ENCODE peak calls at places on chromosomes 16 and 17, in four cellular contexts. D is IMR-90, W is trophoblast cell, J is H9. A is an unnamed sample.

GRCh38 chr17:1898872-1899271 is 69.1 kb downstream of the RPA1 start:
- DNase-seq in D (no peak), W (no peak), J (no peak), A (no peak)

GRCh38 chr17:80513892-80514291 is 30.7 kb upstream of the RPTOR start:
- DNase-seq in D (peak), W (no peak), J (no peak), A (no peak)

GRCh38 chr17:19905514-19905913 is 37.8 kb upstream of the ULK2 start:
- DNase-seq in D (no peak), W (no peak), J (no peak), A (no peak)

GRCh38 chr16:70253291-70254094 is 1.8 kb upstream of the EXOSC6 start:
- DNase-seq in D (peak), W (no peak), J (peak), A (peak)

GRCh38 chr17:49468827-49469385 is 26.2 kb upstream of the NGFR start:
- DNase-seq in D (no peak), W (peak), J (no peak), A (no peak)

GRCh38 chr17:8466466-8466865 is 30.8 kb downstream of the NDEL1 start:
- DNase-seq in D (peak), W (no peak), J (no peak), A (no peak)

GRCh38 chr17:37098910-37099664 is 150.3 kb downstream of the AATF start:
- DNase-seq in D (peak), W (no peak), J (no peak), A (no peak)

GRCh38 chr16:88639231-88640038 is 1.1 kb downstream of the IL17C start:
- DNase-seq in D (no peak), W (peak), J (peak), A (no peak)

GRCh38 chr17:80476877-80477646 is 655 bp upstream of the NPTX1 start:
- DNase-seq in D (no peak), W (no peak), J (no peak), A (no peak)

GRCh38 chr16:27145630-27146029 is 57.7 kb upstream of the KDM8 start:
- DNase-seq in D (no peak), W (no peak), J (no peak), A (no peak)

GRCh38 chr17:6775871-6776405 is at the start of gene FBXO39:
- DNase-seq in D (no peak), W (no peak), J (peak), A (peak)

GRCh38 chr16:82776466-82777146 is 149.8 kb downstream of the CDH13 start:
- DNase-seq in D (no peak), W (no peak), J (no peak), A (no peak)

DNA sequence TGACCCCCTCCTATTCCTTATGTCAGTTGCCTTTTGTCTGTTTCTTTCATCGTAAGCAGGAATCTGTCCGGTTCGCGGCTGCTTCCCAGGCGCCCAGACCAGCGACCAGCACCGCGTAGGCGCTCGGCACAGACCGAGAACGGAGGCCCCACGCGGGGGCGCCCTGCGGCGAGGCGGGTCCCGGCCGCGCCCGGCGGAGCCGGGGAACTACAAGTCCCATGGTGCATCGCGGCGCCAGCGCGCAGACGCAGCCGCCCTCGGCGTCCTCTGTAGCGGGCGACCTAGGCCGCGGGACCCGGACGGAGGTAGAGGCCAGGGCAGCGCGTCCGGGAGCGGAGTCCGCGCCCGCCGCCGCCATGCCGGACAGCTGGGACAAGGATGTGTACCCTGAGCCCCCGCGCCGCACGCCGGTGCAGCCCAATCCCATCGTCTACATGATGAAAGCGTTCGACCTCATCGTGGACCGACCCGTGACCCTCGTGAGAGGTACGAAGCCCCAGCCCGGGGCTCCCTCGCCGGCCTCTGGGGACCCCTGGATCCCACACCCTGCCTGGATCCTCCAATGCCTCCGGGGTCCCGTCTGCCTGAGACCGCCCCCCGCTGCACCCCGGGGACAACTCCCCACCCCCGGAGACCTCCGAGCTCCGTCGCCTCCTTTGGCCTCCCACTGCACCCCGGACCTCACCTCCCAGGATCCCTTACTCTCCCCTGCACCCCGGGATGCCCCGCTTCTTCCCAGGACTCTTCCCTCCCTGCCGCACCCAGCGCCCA is at the start of gene NDUFB10:
- DNase-seq in D (peak), W (peak), J (peak), A (peak)
- H2AK5ac ChIP-seq in D (peak), W (peak), J (no peak), A (peak)

DNA sequence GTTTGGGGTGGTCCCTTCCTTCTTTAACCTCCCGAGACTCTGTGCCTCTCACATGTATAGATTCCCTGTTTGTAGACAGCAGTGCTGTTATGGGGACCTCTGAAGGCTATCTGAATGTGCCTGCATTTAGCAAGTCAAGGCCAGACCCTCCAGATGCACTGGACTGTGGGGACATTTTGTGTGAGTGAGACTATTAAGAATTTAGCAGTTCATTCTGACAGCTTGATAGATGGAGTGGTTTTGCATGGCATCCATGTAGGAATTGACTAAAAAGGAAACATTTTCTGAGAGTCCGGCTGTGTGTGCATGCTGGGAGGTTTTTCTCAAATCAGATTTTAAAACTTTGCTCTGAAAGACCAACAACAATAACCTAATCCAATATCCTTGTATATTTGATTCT is 226.3 kb downstream of the MSI2 start:
- DNase-seq in D (peak), W (no peak), J (no peak), A (no peak)
- H2AK5ac ChIP-seq in D (peak), W (no peak), J (no peak), A (no peak)

DNA sequence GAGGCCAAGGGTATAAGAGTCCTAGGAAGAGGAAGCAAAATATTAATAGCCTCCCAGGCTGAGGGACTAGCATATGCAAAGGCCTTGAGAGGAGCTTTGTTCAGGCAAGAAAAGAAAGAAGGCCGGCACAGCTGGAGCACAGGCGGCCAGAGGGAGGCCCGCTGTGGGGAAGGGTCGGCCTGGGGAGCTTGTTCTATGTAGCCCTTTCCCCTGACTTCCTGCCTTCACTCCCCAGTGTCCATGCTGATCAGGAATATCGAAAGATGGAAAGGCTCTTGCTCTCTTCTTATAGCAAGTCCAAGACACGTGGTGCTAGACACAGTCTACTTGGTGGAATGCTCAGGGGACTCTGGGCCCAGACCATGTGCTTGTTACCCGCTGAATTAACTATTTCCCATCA is 27.4 kb upstream of the HAS3 start:
- DNase-seq in D (no peak), W (no peak), J (peak), A (no peak)
- H2AK5ac ChIP-seq in D (no peak), W (no peak), J (no peak), A (no peak)

GRCh38 chr16:11913425-11914079 is 2.2 kb downstream of the GSPT1 start:
- DNase-seq in D (peak), W (peak), J (no peak), A (no peak)
- H2AK5ac ChIP-seq in D (peak), W (no peak), J (no peak), A (no peak)

DNA sequence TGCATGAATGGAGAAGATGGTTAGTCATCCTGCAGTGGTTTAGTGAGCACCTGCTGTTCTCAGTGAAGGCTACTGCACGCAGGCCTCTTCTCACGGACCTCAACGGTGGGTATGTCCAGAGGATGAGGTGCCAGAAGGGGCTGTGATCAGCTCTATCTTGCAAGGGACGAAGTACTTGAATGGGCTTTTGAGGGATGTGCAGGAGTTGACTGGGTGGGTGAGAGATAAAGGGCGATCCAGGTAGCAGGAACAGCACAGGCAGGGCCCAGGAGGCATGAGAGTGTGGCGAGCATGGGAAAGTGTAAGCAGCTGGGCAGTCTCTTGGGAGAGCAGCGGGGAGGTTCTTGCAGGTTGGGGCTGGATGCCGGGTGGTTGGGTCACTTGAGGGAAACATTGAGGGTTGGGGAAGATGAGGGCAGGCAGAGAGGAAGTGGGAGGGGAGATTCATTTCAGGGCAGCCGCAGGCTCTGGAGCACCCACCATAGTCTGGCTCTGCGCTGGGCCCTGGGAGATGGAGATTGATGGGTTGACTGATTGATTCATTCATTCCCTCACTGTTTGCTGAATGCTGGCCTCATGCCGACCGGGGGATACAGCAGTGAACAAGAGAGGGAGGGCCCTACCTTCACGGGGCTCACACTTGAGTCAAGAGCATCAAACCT is 115.1 kb upstream of the CIBAR2 start:
- DNase-seq in D (no peak), W (no peak), J (no peak), A (no peak)
- H2AK5ac ChIP-seq in D (peak), W (no peak), J (no peak), A (peak)

GRCh38 chr16:66156538-66156937 is 210.0 kb upstream of the CDH5 start:
- DNase-seq in D (no peak), W (no peak), J (no peak), A (no peak)
- H2AK5ac ChIP-seq in D (peak), W (no peak), J (no peak), A (no peak)

A was measured in neuronal stem cell.